ENCODE peak calls at places on chromosome 19, in five cellular contexts. One of them, this sample, is unnamed.

GRCh38 chr19:15417699-15418098 is 1.1 kb downstream of the AKAP8L start:
- DNase-seq in GM23338: no peak
- DNase-seq in spleen: peak
- DNase-seq in SK-N-SH: no peak
- DNase-seq in endothelial cell of umbilical vein: peak
- DNase-seq in this sample: no peak

GRCh38 chr19:17121736-17122293 is 46.2 kb downstream of the MYO9B start:
- DNase-seq in GM23338: no peak
- DNase-seq in spleen: no peak
- DNase-seq in SK-N-SH: no peak
- DNase-seq in endothelial cell of umbilical vein: no peak
- DNase-seq in this sample: no peak

GRCh38 chr19:45403272-45403671 is 1.6 kb downstream of the PPP1R13L start:
- DNase-seq in GM23338: no peak
- DNase-seq in spleen: no peak
- DNase-seq in SK-N-SH: no peak
- DNase-seq in endothelial cell of umbilical vein: no peak
- DNase-seq in this sample: no peak

GRCh38 chr19:42285546-42285945 is 16.4 kb upstream of the PRR19 start:
- DNase-seq in GM23338: no peak
- DNase-seq in spleen: peak
- DNase-seq in SK-N-SH: no peak
- DNase-seq in endothelial cell of umbilical vein: peak
- DNase-seq in this sample: no peak

GRCh38 chr19:42683917-42684513 is 56.3 kb downstream of the PSG3 start:
- DNase-seq in GM23338: peak
- DNase-seq in spleen: no peak
- DNase-seq in SK-N-SH: peak
- DNase-seq in endothelial cell of umbilical vein: no peak
- DNase-seq in this sample: no peak

GRCh38 chr19:30791116-30791515 is 418.9 kb downstream of the ZNF536 start:
- DNase-seq in GM23338: no peak
- DNase-seq in spleen: no peak
- DNase-seq in SK-N-SH: no peak
- DNase-seq in endothelial cell of umbilical vein: no peak
- DNase-seq in this sample: no peak

GRCh38 chr19:4456843-4457653 is 546 bp downstream of the UBXN6 start:
- DNase-seq in GM23338: peak
- DNase-seq in spleen: peak
- DNase-seq in SK-N-SH: peak
- DNase-seq in endothelial cell of umbilical vein: peak
- DNase-seq in this sample: no peak

GRCh38 chr19:10501971-10502523 is 1.1 kb downstream of the KEAP1 start:
- DNase-seq in GM23338: peak
- DNase-seq in spleen: peak
- DNase-seq in SK-N-SH: peak
- DNase-seq in endothelial cell of umbilical vein: peak
- DNase-seq in this sample: peak

GRCh38 chr19:11296264-11296663 is 304 bp downstream of the TSPAN16 start:
- DNase-seq in GM23338: no peak
- DNase-seq in spleen: no peak
- DNase-seq in SK-N-SH: no peak
- DNase-seq in endothelial cell of umbilical vein: no peak
- DNase-seq in this sample: peak

GRCh38 chr19:36417752-36418286 is 625 bp downstream of the ZFP82 start:
- DNase-seq in GM23338: peak
- DNase-seq in spleen: peak
- DNase-seq in SK-N-SH: no peak
- DNase-seq in endothelial cell of umbilical vein: no peak
- DNase-seq in this sample: no peak

GRCh38 chr19:38389101-38389925 is 816 bp downstream of the SPRED3 start:
- DNase-seq in GM23338: peak
- DNase-seq in spleen: no peak
- DNase-seq in SK-N-SH: peak
- DNase-seq in endothelial cell of umbilical vein: peak
- DNase-seq in this sample: no peak
- TF ChIP-seq POLR2AphosphoS5 in GM23338: peak
- TF ChIP-seq POLR2AphosphoS5 in spleen: no peak
- TF ChIP-seq POLR2AphosphoS5 in SK-N-SH: peak
- TF ChIP-seq POLR2AphosphoS5 in endothelial cell of umbilical vein: peak
- TF ChIP-seq POLR2AphosphoS5 in this sample: no peak

DNA sequence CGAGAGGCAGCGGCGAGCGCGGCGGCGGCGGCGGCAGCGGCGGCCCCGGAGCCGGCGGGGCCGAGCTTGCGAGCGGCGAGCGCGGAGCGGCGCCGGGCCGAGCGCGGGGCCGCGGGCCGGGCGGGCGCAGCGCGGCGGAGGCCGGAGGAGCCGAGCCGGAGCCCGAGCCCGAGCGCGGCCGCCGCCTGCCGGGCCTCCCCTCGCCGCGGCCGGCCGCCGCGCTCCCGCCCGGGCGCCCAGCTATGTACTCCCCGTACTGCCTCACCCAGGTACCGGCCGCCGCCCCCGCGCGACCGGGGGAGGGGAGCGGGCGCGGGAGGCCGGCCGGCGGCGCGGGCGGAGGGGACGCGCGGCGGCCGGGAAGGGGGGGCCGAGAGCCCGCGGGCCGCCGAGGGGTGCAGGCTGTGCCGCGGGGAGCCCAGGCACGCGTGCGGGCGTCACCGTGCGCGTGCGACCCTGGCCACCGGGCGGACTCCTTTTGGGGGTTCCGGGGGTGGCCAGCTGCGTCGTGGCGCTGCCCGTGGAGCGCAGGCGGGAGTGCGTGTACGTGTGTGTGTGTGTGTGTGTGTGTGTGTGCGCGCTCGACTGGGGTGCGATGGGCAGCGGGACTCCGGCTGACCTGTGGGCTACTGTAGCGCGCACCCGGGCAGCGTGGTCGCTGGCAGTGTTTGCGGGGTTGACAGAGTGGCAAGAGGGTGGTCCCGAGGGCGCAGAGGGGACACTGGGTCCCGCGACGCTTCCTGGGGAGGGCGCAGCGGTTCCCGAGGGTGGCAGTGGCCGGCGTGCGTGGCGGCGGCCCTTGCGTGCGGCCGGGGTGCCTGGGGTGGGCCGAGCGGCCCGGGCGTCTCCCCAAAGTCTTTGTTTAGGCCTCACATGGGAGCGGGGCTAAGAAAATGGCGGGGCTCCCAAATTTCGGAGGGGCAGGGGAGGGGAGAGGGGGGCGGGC is 594 bp downstream of the NFIX start:
- DNase-seq in GM23338: no peak
- DNase-seq in spleen: peak
- DNase-seq in SK-N-SH: peak
- DNase-seq in endothelial cell of umbilical vein: peak
- DNase-seq in this sample: no peak
- H3K27ac ChIP-seq in GM23338: no peak
- H3K27ac ChIP-seq in spleen: peak
- H3K27ac ChIP-seq in SK-N-SH: no peak
- H3K27ac ChIP-seq in endothelial cell of umbilical vein: no peak
- H3K27ac ChIP-seq in this sample: peak

GRCh38 chr19:48648134-48648533 is 2.1 kb upstream of the CA11 start:
- DNase-seq in GM23338: no peak
- DNase-seq in spleen: no peak
- DNase-seq in SK-N-SH: no peak
- DNase-seq in endothelial cell of umbilical vein: no peak
- DNase-seq in this sample: no peak

GRCh38 chr19:48646912-48647216 is 877 bp upstream of the CA11 start:
- DNase-seq in GM23338: no peak
- DNase-seq in spleen: no peak
- DNase-seq in SK-N-SH: no peak
- DNase-seq in endothelial cell of umbilical vein: no peak
- DNase-seq in this sample: no peak

GRCh38 chr19:48644839-48645651 is 942 bp downstream of the CA11 start:
- DNase-seq in GM23338: peak
- DNase-seq in spleen: peak
- DNase-seq in SK-N-SH: peak
- DNase-seq in endothelial cell of umbilical vein: peak
- DNase-seq in this sample: no peak

GRCh38 chr19:48645652-48646191 is at the start of gene CA11:
- DNase-seq in GM23338: peak
- DNase-seq in spleen: peak
- DNase-seq in SK-N-SH: no peak
- DNase-seq in endothelial cell of umbilical vein: no peak
- DNase-seq in this sample: no peak

DNA sequence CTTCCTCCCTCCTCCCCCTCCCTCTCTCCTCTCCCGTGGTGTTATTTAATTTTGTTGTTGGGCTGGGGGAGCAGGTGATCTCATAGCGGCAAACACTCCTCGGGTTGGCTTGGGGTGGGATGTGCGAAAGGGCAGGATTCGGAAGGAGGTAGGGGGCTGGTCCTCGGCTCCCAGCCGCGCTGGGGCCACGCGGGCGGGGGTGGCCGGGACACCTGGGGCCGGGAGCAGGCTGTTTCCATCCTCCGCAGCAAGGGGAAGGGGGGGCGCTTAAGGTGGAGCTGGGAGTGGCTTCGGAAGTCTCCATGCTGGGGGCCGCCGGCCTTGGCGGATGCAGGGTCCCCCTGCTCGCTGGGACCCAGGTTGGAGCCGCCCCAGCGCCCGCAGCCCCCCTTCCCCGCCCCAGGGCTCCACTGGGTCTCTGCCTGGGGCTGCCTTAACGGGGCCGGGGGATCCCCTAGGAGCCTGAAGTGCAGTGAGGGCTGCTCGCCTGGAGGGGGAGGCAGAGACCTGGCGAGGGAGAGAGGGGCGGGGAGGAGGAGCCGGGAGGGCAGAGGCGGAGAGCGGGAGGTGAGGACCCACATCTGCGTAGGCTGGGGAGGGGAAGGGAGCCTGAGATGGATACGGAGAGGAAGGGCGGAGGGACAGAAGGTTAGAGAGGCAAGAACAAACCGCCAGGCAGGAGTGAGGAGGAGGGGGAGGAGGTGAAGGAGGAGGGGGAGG is 365 bp upstream of the CA11 start:
- DNase-seq in GM23338: peak
- DNase-seq in spleen: peak
- DNase-seq in SK-N-SH: peak
- DNase-seq in endothelial cell of umbilical vein: peak
- DNase-seq in this sample: peak
- TF ChIP-seq POLR2AphosphoS5 in GM23338: peak
- TF ChIP-seq POLR2AphosphoS5 in spleen: peak
- TF ChIP-seq POLR2AphosphoS5 in SK-N-SH: peak
- TF ChIP-seq POLR2AphosphoS5 in endothelial cell of umbilical vein: no peak
- TF ChIP-seq POLR2AphosphoS5 in this sample: peak

GRCh38 chr19:6539514-6539913 is 8.7 kb downstream of the TNFSF9 start:
- DNase-seq in GM23338: no peak
- DNase-seq in spleen: no peak
- DNase-seq in SK-N-SH: no peak
- DNase-seq in endothelial cell of umbilical vein: no peak
- DNase-seq in this sample: no peak
- H3K27ac ChIP-seq in GM23338: no peak
- H3K27ac ChIP-seq in spleen: no peak
- H3K27ac ChIP-seq in SK-N-SH: no peak
- H3K27ac ChIP-seq in endothelial cell of umbilical vein: no peak
- H3K27ac ChIP-seq in this sample: no peak